ENCODE peak calls at places on chromosome 12, in ten cellular contexts. M is IMR-90; Y is Peyer's patch; E is K562; L is transverse colon; B is CD4-positive, CD25-positive, alpha-beta regulatory T cell; W is mesenchymal stem cell; C is PC-9; A is naive thymus-derived CD4-positive, alpha-beta T cell; T is RWPE2. I is an unnamed sample.

GRCh38 chr12:89976866-89977265 is 268.2 kb upstream of the ATP2B1 start:
- DNase-seq in E (no peak), Y (no peak), T (no peak), A (no peak), L (no peak), B (no peak), C (no peak), M (no peak), W (peak), I (no peak)

GRCh38 chr12:48157889-48158370 is 615 bp upstream of the ASB8 start:
- DNase-seq in W (no peak), E (no peak), C (no peak), B (no peak), M (no peak), Y (no peak), L (no peak), T (no peak), A (no peak), I (no peak)

GRCh38 chr12:100348657-100349454 is 8.0 kb upstream of the SLC17A8 start:
- DNase-seq in A (no peak), L (no peak), M (peak), W (peak), C (no peak), Y (no peak), T (no peak), E (no peak), B (no peak), I (no peak)

GRCh38 chr12:114669501-114670256 is 14.3 kb downstream of the TBX3 start:
- DNase-seq in T (no peak), L (no peak), M (peak), Y (no peak), C (no peak), A (no peak), E (no peak), B (no peak), W (peak), I (no peak)

GRCh38 chr12:67222302-67222701 is 46.9 kb upstream of the CAND1 start:
- DNase-seq in W (peak), C (no peak), M (peak), L (no peak), A (no peak), B (no peak), T (no peak), Y (no peak), E (no peak), I (no peak)

GRCh38 chr12:52441320-52441911 is 7.2 kb upstream of the KRT75 start:
- DNase-seq in B (no peak), Y (no peak), C (peak), M (peak), A (no peak), T (peak), E (no peak), W (no peak), L (no peak), I (no peak)

GRCh38 chr12:21527451-21528180 is 1.5 kb downstream of the SPX start:
- DNase-seq in A (peak), C (no peak), E (no peak), M (peak), L (peak), Y (peak), T (peak), W (peak), B (peak), I (peak)

GRCh38 chr12:96425321-96425720 is 25.1 kb upstream of the CDK17 start:
- DNase-seq in Y (no peak), T (no peak), W (peak), B (no peak), L (no peak), E (no peak), M (peak), A (no peak), C (no peak), I (no peak)

GRCh38 chr12:25585021-25585523 is 32.0 kb upstream of the LMNTD1 start:
- DNase-seq in A (no peak), T (no peak), C (no peak), E (no peak), Y (no peak), B (no peak), W (no peak), M (peak), L (no peak), I (no peak)
- H3K27ac ChIP-seq in A (no peak), T (peak), C (no peak), E (no peak), Y (no peak), B (no peak), W (no peak), M (no peak), L (no peak), I (no peak)

GRCh38 chr12:64218597-64218996 is 3.5 kb downstream of the KICS2 start:
- DNase-seq in W (no peak), M (no peak), T (no peak), B (peak), Y (no peak), L (no peak), C (no peak), E (peak), A (no peak), I (no peak)
- H3K27ac ChIP-seq in W (no peak), M (no peak), T (no peak), B (peak), Y (no peak), L (no peak), C (no peak), E (peak), A (no peak), I (no peak)

DNA sequence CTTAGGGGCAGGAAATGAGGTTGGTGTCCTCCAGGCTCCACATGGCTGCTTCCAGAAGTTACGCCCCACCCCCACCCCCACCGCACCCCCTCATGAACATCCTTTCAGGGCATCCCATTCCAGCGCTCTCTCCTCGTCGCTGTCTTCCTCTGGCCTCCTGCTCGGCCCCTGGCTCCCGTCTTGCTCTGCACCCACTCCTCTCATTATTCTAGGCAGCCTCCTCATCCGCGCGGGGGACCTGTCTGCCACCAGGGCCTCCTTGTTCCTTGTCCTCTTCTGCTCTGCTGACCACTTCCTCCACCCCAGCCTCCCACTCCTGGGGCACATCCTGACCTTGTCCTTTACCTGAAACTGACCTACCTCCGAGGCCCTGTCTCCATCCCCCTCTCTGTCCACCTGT is 29.8 kb upstream of the PLEKHG6 start:
- DNase-seq in T (no peak), B (no peak), E (no peak), A (no peak), C (no peak), W (no peak), Y (peak), M (no peak), L (no peak), I (no peak)
- H3K27ac ChIP-seq in T (peak), B (no peak), E (no peak), A (no peak), C (peak), W (peak), Y (no peak), M (peak), L (peak), I (peak)

DNA sequence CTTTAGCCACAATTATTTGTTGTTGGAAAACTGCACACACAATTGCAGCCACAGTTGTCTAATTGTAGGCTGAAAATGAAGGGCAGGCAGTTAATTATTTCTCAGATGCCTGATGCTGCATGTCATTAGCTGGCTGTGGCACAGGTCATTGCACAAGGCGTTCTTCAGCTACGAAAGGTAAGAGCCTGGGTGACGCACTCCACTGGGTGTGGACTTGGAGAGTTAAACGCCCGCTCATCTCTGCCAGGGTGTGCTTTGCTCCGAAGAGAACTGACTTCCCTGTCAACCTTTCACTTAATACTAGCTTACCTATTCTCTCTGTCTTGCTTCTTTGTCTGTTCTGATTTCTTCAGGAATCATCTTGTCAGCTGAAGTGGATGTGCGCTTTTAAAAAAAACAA is 91.4 kb upstream of the CPM start:
- DNase-seq in T (peak), E (no peak), Y (peak), L (peak), A (no peak), M (no peak), C (peak), W (no peak), B (no peak), I (peak)
- H3K27ac ChIP-seq in T (peak), E (no peak), Y (no peak), L (peak), A (no peak), M (no peak), C (peak), W (no peak), B (no peak), I (peak)

GRCh38 chr12:6478406-6478805 is 7.9 kb upstream of the VAMP1 start:
- DNase-seq in B (no peak), L (no peak), M (no peak), C (peak), Y (no peak), T (no peak), E (no peak), W (no peak), A (no peak), I (no peak)

GRCh38 chr12:6470375-6471163 is at the start of gene VAMP1:
- DNase-seq in M (peak), W (peak), L (peak), Y (peak), B (peak), T (peak), A (peak), C (peak), E (peak), I (peak)

GRCh38 chr12:6472491-6472890 is 2.0 kb upstream of the VAMP1 start:
- DNase-seq in B (no peak), Y (no peak), C (no peak), E (no peak), T (no peak), M (no peak), W (no peak), L (no peak), A (no peak), I (no peak)

GRCh38 chr12:6471992-6472366 is 1.5 kb upstream of the VAMP1 start:
- DNase-seq in W (peak), A (no peak), M (no peak), L (no peak), C (no peak), B (no peak), Y (no peak), T (no peak), E (no peak), I (no peak)

DNA sequence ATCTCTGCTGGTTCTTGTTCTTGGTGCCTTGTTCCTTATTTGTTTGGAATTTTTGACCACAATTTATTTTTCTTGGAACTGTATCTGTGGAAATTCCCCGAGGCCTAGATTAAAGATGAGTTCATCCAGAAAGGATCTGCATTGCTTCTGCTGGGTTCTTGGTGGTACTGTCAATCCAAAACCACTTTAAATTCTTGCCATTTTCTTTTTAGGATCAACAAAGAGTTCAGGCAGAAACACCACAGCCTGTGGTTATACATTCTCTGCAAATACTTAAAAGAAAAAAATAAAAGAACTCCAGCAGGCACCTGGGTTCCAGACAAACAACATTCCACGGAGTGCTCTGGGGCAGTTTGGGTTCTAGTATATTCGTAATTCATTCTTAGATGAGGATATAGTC is 6.0 kb upstream of the VAMP1 start:
- DNase-seq in B (no peak), Y (no peak), L (no peak), M (peak), E (no peak), A (no peak), T (no peak), C (peak), W (peak), I (no peak)
- H3K27ac ChIP-seq in B (no peak), Y (no peak), L (peak), M (no peak), E (no peak), A (no peak), T (no peak), C (no peak), W (peak), I (no peak)

GRCh38 chr12:6699989-6700645 is 498 bp downstream of the PIANP start:
- DNase-seq in W (no peak), C (no peak), T (no peak), E (no peak), L (peak), Y (no peak), A (no peak), B (no peak), M (no peak), I (no peak)

GRCh38 chr12:6697584-6698351 is 2.8 kb downstream of the PIANP start:
- DNase-seq in A (no peak), B (no peak), M (peak), W (peak), T (no peak), C (peak), E (peak), L (peak), Y (no peak), I (peak)

GRCh38 chr12:6700646-6701051 is at the start of gene PIANP:
- DNase-seq in T (no peak), E (peak), Y (peak), M (peak), L (peak), A (peak), W (peak), C (no peak), B (peak), I (no peak)

GRCh38 chr12:6698352-6699046 is 2.1 kb downstream of the PIANP start:
- DNase-seq in B (no peak), A (no peak), C (no peak), Y (no peak), L (no peak), W (no peak), E (no peak), T (no peak), M (no peak), I (no peak)

DNA sequence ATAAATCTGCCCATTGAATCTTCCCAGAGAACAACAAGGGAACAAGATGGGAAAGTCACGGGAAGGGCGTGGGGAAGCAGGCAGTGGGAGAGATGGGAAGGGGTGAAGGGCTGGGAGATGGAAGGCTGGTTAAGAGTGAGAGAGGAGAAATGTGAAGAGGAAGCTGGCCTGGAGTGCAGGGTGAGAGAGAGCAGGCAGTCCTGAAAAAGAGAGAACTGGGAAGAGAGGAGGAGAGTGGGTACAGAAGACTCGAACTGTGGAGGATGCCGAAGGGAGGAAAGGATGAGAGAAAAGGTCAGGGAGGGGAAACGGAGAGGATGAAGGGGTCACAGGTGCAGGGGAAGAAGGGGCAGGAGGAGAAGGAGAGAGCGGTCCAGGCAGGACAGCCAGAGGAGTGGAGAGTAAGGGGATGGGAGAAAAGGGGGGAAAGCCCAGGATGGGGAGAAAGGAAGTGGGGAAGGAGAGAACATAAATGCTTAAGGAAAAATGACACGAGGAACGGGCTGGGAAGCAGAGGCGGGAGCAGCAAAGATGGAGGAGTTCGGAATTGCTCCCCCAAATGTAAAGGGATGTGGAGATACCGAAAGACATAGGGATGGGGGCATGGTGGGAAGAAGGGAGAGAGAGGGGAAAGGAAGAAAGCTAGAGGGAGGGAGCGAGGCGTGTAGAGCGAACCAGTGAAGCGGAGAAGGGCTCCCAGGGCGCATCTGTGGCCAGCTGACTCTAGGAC is 1.2 kb downstream of the PIANP start:
- DNase-seq in L (no peak), C (no peak), T (no peak), B (no peak), E (no peak), Y (no peak), M (no peak), A (no peak), W (no peak), I (no peak)
- H3K27ac ChIP-seq in L (no peak), C (no peak), T (no peak), B (no peak), E (no peak), Y (peak), M (peak), A (no peak), W (no peak), I (no peak)

DNA sequence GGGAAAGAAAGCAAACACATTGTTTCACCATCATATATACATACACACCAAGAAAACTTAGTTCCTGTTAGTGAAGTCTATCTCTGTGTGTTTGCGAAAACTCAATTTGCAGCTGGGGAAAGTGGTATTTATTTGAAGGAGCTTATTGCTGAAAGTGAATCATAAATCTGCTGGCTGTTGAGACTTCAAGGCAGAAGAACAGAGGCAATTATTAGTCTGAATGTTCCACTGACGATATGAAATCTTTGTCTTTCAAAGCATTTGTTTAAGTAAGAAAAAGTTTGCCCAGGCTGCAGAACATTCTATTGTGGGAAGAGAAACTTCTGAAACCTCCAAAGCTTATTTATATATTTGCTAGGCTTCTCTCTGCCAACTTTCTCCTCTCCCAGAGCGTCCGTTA is 255.7 kb upstream of the TMPO start:
- DNase-seq in A (no peak), L (no peak), M (no peak), B (no peak), E (no peak), C (no peak), T (no peak), W (no peak), Y (no peak), I (no peak)
- H3K27ac ChIP-seq in A (no peak), L (no peak), M (no peak), B (no peak), E (no peak), C (no peak), T (no peak), W (no peak), Y (no peak), I (no peak)